ENCODE peak calls at places on chromosomes 4 and X, in four cellular contexts. H is DND-41, X is bronchial epithelial cell, O is body of pancreas. R is an unnamed sample.

GRCh38 chr4:152500798-152501434 is 35.0 kb downstream of the FBXW7 start:
- DNase-seq in H (peak), O (peak), X (peak), R (peak)

GRCh38 chrX:86263526-86263925 is 115.3 kb downstream of the DACH2 start:
- DNase-seq in O (no peak), X (no peak), H (no peak), R (no peak)

GRCh38 chrX:149472620-149473019 is 32.5 kb downstream of the IDS start:
- DNase-seq in X (no peak), O (no peak), H (no peak), R (no peak)

GRCh38 chr4:150150545-150151156 is 72.4 kb downstream of the DCLK2 start:
- DNase-seq in H (no peak), X (no peak), O (no peak), R (no peak)

GRCh38 chr4:74675673-74676279 is 118.5 kb downstream of the BTC start:
- DNase-seq in X (peak), H (peak), O (peak), R (peak)

GRCh38 chrX:152202886-152203285 is 64.5 kb upstream of the MAGEA10 start:
- DNase-seq in X (no peak), H (no peak), O (no peak), R (no peak)

GRCh38 chr4:74320559-74321118 is 12.4 kb downstream of the EPGN start:
- DNase-seq in H (peak), O (peak), X (peak), R (peak)

GRCh38 chrX:55907968-55908607 is 190.5 kb downstream of the RRAGB start:
- DNase-seq in H (no peak), X (peak), O (peak), R (peak)

GRCh38 chr4:90958256-90958895 is 831.2 kb downstream of the CCSER1 start:
- DNase-seq in X (peak), O (no peak), H (no peak), R (no peak)

GRCh38 chrX:317424-318067 is 1.1 kb downstream of the GTPBP6 start:
- DNase-seq in O (no peak), H (no peak), X (no peak), R (no peak)

GRCh38 chrX:31993635-31994034 is 921.8 kb upstream of the FTHL17 start:
- DNase-seq in H (no peak), O (no peak), X (no peak), R (no peak)

GRCh38 chrX:22800360-22800759 is 199.4 kb upstream of the DDX53 start:
- DNase-seq in X (peak), H (peak), O (peak), R (no peak)

GRCh38 chrX:153353416-153353815 is 19.5 kb downstream of the ZNF275 start:
- DNase-seq in X (no peak), H (no peak), O (no peak), R (no peak)

GRCh38 chrX:41333744-41333993 is 293 bp upstream of the DDX3X start:
- DNase-seq in O (peak), H (peak), X (peak), R (peak)

GRCh38 chr4:111681751-111682150 is 463.5 kb upstream of the FAM241A start:
- DNase-seq in H (no peak), O (no peak), X (no peak), R (no peak)

GRCh38 chr4:33334416-33334815 is 2614.2 kb downstream of the PCDH7 start:
- DNase-seq in X (peak), H (no peak), O (no peak), R (no peak)

GRCh38 chr4:93147524-93148212 is 680.9 kb upstream of the ATOH1 start:
- DNase-seq in X (no peak), O (no peak), H (no peak), R (no peak)

GRCh38 chrX:7088968-7089615 is 58.4 kb upstream of the STS start:
- DNase-seq in H (peak), X (no peak), O (no peak), R (peak)

GRCh38 chr4:104352211-104352610 is 142.5 kb downstream of the CXXC4 start:
- DNase-seq in O (no peak), X (peak), H (no peak), R (peak)

GRCh38 chrX:2439613-2440012 is 61.2 kb downstream of the DHRSX start:
- DNase-seq in X (no peak), O (no peak), H (no peak), R (no peak)

GRCh38 chr4:107283587-107284559 is 247.8 kb upstream of the DKK2 start:
- DNase-seq in X (peak), H (no peak), O (no peak), R (no peak)

GRCh38 chr4:68391451-68391850 is 41.6 kb upstream of the YTHDC1 start:
- DNase-seq in O (no peak), H (no peak), X (no peak), R (no peak)

GRCh38 chr4:54543088-54543795 is 114.5 kb upstream of the KIT start:
- DNase-seq in X (no peak), H (no peak), O (no peak), R (no peak)

GRCh38 chrX:68978211-68978780 is 149.5 kb downstream of the EFNB1 start:
- DNase-seq in O (peak), X (no peak), H (no peak), R (no peak)

GRCh38 chrX:50638123-50638522 is 167.5 kb upstream of the DGKK start:
- DNase-seq in O (no peak), X (no peak), H (peak), R (no peak)

GRCh38 chr4:73859614-73860088 is 6.6 kb downstream of the PF4V1 start:
- DNase-seq in X (no peak), H (no peak), O (no peak), R (no peak)

DNA sequence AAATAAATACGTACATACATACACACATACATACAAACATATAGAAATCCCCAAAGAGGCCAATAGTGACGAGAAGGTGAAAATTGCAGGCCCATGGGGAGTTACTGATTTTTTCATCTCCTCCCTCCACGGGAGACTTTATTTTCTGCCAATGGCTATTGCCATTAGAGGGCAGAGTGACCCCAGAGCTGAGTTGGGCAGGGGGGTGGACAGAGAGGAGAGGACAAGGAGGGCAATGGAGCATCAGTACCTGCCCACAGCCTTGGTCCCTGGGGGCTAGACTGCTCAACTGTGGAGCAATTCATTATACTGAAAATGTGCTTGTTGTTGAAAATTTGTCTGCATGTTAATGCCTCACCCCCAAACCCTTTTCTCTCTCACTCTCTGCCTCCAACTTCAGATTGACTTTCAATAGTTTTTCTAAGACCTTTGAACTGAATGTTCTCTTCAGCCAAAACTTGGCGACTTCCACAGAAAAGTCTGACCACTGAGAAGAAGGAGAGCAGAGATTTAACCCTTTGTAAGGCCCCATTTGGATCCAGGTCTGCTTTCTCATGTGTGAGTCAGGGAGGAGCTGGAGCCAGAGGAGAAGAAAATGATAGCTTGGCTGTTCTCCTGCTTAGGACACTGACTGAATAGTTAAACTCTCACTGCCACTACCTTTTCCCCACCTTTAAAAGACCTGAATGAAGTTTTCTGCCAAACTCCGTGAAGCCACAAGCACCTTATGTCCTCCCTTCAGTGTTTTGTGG is 180.7 kb downstream of the AR start:
- DNase-seq in X (no peak), H (no peak), O (no peak), R (no peak)
- TF ChIP-seq CTCF in X (no peak), H (no peak), O (no peak), R (no peak)

DNA sequence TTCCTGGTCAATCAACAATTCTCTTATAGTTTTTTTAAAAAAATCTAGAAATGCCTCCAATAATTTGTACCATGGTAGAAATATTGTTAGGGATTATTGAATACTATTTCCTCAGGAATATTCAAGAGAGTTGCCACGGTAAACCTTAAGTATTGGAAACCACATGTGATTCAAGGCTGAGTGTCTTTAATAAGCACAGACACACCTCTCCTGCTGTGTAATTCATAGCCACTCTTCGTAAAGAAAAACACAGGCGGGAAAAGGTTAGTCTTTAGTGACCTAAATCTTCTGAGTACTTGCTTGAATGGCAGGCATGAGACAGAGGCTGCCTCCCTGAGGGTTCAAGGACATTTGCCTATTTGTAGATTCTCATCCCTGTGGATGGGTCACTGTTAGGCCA is 342.8 kb upstream of the ADGRL3 start:
- DNase-seq in H (no peak), O (no peak), X (no peak), R (no peak)
- H3K4me3 ChIP-seq in H (no peak), O (no peak), X (no peak), R (no peak)

GRCh38 chrX:103464774-103465117 is 54.5 kb downstream of the RAB40A start:
- DNase-seq in X (peak), O (peak), H (peak), R (peak)

GRCh38 chrX:103467156-103467555 is 52.1 kb downstream of the RAB40A start:
- DNase-seq in X (no peak), O (no peak), H (no peak), R (no peak)

GRCh38 chrX:103467870-103468269 is 51.4 kb downstream of the RAB40A start:
- DNase-seq in X (no peak), O (no peak), H (no peak), R (no peak)

GRCh38 chrX:103461156-103461555 is 58.1 kb downstream of the RAB40A start:
- DNase-seq in O (no peak), X (peak), H (no peak), R (no peak)

DNA sequence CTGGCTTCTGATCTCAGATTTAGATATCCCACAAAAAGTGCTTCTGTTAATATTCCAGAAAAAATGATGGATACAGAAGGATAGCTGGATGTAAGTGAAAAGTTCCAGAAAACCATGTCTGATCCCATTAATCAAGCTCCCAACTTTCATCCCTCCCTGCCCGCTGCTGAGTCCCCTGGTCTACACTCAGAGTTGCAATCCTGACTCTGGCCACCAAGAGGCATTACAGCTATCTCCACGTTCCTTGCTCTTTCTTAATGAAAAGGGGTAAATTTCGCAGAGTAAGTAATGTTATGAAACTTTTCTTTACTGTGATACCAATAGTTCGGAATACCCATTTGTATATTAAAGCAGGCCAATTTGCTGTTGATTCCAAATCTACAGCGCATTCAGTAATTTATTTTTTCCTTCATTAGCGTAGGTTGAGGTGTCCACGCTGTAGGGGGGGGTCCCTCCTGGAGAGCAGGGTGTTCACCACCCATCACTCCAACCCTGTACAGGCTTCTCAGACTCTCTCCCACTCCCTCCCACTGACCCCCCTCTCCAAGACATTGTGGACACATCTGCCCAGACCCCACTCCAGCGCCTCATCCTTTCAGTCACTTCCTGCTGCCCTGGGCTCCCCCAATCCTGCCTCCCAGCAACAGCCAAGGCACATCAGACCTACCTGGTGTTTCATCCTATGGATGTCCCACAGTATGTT is 55.1 kb downstream of the RAB40A start:
- DNase-seq in H (peak), X (peak), O (peak), R (peak)
- TF ChIP-seq CTCF in H (peak), X (no peak), O (no peak), R (peak)

GRCh38 chr4:3322059-3322550 is 29.3 kb downstream of the RGS12 start:
- DNase-seq in X (no peak), H (no peak), O (no peak), R (no peak)
- H3K4me3 ChIP-seq in X (no peak), H (no peak), O (no peak), R (no peak)

DNA sequence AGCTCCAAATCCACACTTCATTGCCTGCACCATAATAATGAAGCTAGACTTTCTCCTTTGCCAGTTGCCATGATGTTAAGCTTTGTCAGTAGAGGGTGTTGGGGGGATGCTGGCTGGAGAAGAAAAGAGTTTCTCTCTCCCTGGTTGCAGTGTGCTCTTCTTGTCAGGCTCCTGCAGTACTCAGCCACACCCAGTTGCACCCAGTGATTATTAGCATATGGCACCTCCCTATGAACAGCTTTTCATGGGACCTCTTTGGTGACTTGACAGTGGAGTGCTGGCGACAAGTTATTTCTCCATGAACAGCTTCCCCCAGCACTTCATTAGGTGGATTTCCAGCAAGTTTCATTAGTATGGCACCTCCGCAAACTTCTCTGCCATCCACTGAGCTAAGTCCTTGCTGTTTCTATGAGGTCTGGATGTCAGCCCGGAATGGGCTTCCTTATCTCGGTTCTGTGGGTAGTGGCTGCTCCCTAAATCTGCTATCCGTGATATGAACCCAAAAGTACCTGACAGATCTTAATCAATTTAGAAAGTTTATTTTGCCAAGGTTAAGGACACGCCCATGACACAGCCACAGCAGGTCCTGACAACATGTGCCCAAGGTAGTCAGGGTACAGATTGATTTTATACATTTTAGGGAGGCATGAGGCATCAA is 18.8 kb upstream of the OTUD4 start:
- DNase-seq in O (no peak), X (no peak), H (no peak), R (no peak)
- TF ChIP-seq CTCF in O (no peak), X (no peak), H (no peak), R (no peak)

DNA sequence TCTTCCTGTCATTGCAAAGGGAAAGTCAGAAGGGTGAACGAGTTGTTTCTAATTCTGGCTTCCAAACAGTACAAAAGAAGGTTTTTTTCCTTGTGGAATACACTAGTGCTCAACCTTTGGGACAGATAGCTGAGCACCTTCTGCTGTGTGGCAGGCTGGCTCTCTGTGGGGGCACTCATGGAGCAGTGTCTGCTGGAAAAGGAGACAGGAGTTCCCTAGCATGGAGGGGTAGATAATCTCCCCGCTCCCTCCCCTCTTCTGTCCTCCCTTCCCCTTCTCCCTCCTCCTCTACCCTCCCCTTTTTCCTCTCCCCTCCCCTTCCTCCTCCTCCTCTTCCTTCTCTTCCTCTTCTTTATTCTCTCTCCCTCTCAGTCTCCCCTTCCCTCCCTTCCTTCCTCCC is 62.4 kb upstream of the MTM1 start:
- DNase-seq in O (no peak), X (no peak), H (no peak), R (no peak)
- H3K4me3 ChIP-seq in O (no peak), X (no peak), H (no peak), R (no peak)

GRCh38 chr4:6262847-6263487 is 6.7 kb upstream of the WFS1 start:
- DNase-seq in X (no peak), O (no peak), H (no peak), R (no peak)

GRCh38 chr4:6267573-6267972 is 2.1 kb upstream of the WFS1 start:
- DNase-seq in O (no peak), H (no peak), X (no peak), R (no peak)

GRCh38 chr4:6262176-6262575 is 7.5 kb upstream of the WFS1 start:
- DNase-seq in O (no peak), X (no peak), H (no peak), R (no peak)

GRCh38 chr4:6265546-6265945 is 4.1 kb upstream of the WFS1 start:
- DNase-seq in O (no peak), H (no peak), X (no peak), R (no peak)

GRCh38 chr4:6263541-6264540 is 5.8 kb upstream of the WFS1 start:
- DNase-seq in O (peak), X (peak), H (no peak), R (peak)
- TF ChIP-seq CTCF in O (no peak), X (peak), H (peak), R (peak)

GRCh38 chr4:38869511-38869910 is 1.9 kb downstream of the FAM114A1 start:
- DNase-seq in O (no peak), X (no peak), H (no peak), R (no peak)
- H3K4me3 ChIP-seq in O (no peak), X (no peak), H (no peak), R (no peak)

GRCh38 chr4:82394896-82395295 is 21.1 kb upstream of the HNRNPD start:
- DNase-seq in H (no peak), O (no peak), X (peak), R (no peak)
- TF ChIP-seq CTCF in H (no peak), O (no peak), X (no peak), R (no peak)

R was measured in GM12865.